ENCODE peak calls at places on chromosomes 7 and 10, in seven cellular contexts. E is SK-N-SH, G is Panc1, Z is K562, H is H1, Q is HepG2, J is GM12878. D is an unnamed sample.

GRCh38 chr10:112768121-112768520 is 181.9 kb upstream of the TCF7L2 start:
- DNase-seq in E (no peak), G (no peak), J (no peak), H (no peak), Q (no peak), Z (no peak), D (no peak)

GRCh38 chr7:2440608-2441245 is 35.5 kb downstream of the GRIFIN start:
- DNase-seq in G (no peak), Z (no peak), J (no peak), E (peak), Q (peak), H (no peak), D (no peak)

GRCh38 chr10:95399167-95399566 is 108.4 kb upstream of the PDLIM1 start:
- DNase-seq in Q (no peak), H (no peak), Z (no peak), J (no peak), G (no peak), E (no peak), D (no peak)

GRCh38 chr10:33005322-33006282 is 47.6 kb upstream of the ITGB1 start:
- DNase-seq in E (peak), H (peak), Q (peak), G (peak), Z (peak), J (no peak), D (peak)

GRCh38 chr10:22481687-22482539 is 136.6 kb downstream of the SPAG6 start:
- DNase-seq in Z (no peak), E (no peak), Q (no peak), J (no peak), G (no peak), H (no peak), D (no peak)

GRCh38 chr10:48253970-48254657 is 20.4 kb downstream of the FRMPD2 start:
- DNase-seq in E (no peak), Z (no peak), J (no peak), Q (no peak), H (no peak), G (no peak), D (no peak)

GRCh38 chr7:17548014-17548653 is 249.7 kb downstream of the AHR start:
- DNase-seq in E (no peak), Z (no peak), J (no peak), Q (peak), G (no peak), H (no peak), D (no peak)

GRCh38 chr7:44398506-44398905 is 73.1 kb upstream of the CAMK2B start:
- DNase-seq in G (no peak), Q (no peak), Z (no peak), J (no peak), E (no peak), H (no peak), D (no peak)

GRCh38 chr7:55050286-55050685 is 31.5 kb downstream of the EGFR start:
- DNase-seq in Q (no peak), G (no peak), Z (no peak), H (no peak), E (no peak), J (no peak), D (no peak)

GRCh38 chr7:102044984-102045673 is 227.7 kb downstream of the CUX1 start:
- DNase-seq in Q (no peak), E (peak), J (no peak), H (no peak), G (no peak), Z (no peak), D (peak)

GRCh38 chr10:50629495-50630122 is 5.9 kb upstream of the SGMS1 start:
- DNase-seq in Q (no peak), E (no peak), G (no peak), Z (no peak), J (no peak), H (no peak), D (no peak)

GRCh38 chr7:124856299-124856888 is 73.2 kb downstream of the POT1 start:
- DNase-seq in G (peak), H (no peak), E (peak), Q (peak), Z (peak), J (no peak), D (peak)

GRCh38 chr10:122325235-122325634 is 49.3 kb upstream of the PLEKHA1 start:
- DNase-seq in H (no peak), Z (no peak), Q (no peak), E (no peak), G (no peak), J (no peak), D (no peak)

GRCh38 chr7:135831451-135832220 is 83.0 kb upstream of the FAM180A start:
- DNase-seq in H (no peak), Z (no peak), Q (no peak), J (no peak), E (no peak), G (no peak), D (no peak)

GRCh38 chr10:118210276-118210675 is 131.8 kb downstream of the FAM204A start:
- DNase-seq in J (no peak), G (no peak), Q (no peak), H (no peak), Z (no peak), E (no peak), D (no peak)

GRCh38 chr10:51879238-51879637 is 179.8 kb upstream of the CSTF2T start:
- DNase-seq in J (peak), Z (no peak), G (no peak), E (no peak), Q (no peak), H (no peak), D (no peak)

GRCh38 chr7:72326365-72326764 is 85.8 kb downstream of the CALN1 start:
- DNase-seq in J (no peak), E (no peak), H (no peak), G (no peak), Z (no peak), Q (no peak), D (no peak)

GRCh38 chr7:86972072-86972471 is 87.4 kb downstream of the ELAPOR2 start:
- DNase-seq in Q (no peak), Z (no peak), J (no peak), G (no peak), E (no peak), H (no peak), D (no peak)

GRCh38 chr10:93261961-93262610 is 188.4 kb downstream of the CYP26A1 start:
- DNase-seq in Z (no peak), H (no peak), G (no peak), E (no peak), J (no peak), Q (no peak), D (no peak)

GRCh38 chr10:35216303-35216905 is 89.8 kb downstream of the CREM start:
- DNase-seq in J (no peak), H (no peak), G (no peak), Z (no peak), E (no peak), Q (peak), D (no peak)

GRCh38 chr10:35215107-35215506 is 88.5 kb downstream of the CREM start:
- DNase-seq in E (no peak), J (no peak), Q (no peak), H (no peak), G (no peak), Z (no peak), D (no peak)

GRCh38 chr10:35218339-35218955 is 91.8 kb downstream of the CREM start:
- DNase-seq in J (peak), Q (peak), G (no peak), H (no peak), Z (peak), E (peak), D (peak)

GRCh38 chr10:35219292-35219691 is 92.6 kb downstream of the CREM start:
- DNase-seq in H (no peak), G (no peak), Q (no peak), E (no peak), J (no peak), Z (no peak), D (no peak)

DNA sequence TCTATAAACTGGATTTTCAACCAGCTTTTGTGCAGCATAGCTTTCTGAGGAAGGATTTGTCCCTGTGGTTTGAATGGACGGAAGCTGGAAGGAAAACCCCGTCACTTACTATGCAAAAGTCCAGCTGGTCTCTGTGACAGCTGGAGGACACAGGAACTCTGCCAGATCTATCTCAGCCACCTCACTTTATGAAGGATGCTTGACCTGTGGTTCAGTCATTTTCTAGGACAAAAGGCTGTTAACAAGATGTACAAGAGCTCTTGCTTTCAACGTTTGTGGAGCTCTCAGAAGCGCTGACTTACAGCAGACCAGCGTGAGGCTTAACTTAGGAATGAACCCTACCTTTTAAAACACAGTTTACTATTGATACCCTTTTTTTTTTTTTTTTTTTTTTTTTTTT is 90.8 kb downstream of the CREM start:
- DNase-seq in J (no peak), H (no peak), Q (no peak), Z (no peak), G (no peak), E (no peak), D (no peak)
- TF ChIP-seq SIN3A in J (no peak), H (no peak), Q (no peak), Z (no peak), G (no peak), E (no peak), D (no peak)

GRCh38 chr10:58785354-58785753 is 272.7 kb downstream of the BICC1 start:
- DNase-seq in Z (no peak), Q (no peak), G (no peak), E (no peak), J (no peak), H (no peak), D (no peak)
- H3K4me3 ChIP-seq in Z (no peak), Q (no peak), G (no peak), E (no peak), J (no peak), H (no peak), D (no peak)

GRCh38 chr7:122584852-122585251 is 114.1 kb downstream of the RNF133 start:
- DNase-seq in E (no peak), Q (no peak), Z (no peak), G (no peak), J (no peak), H (no peak), D (no peak)
- TF ChIP-seq SIN3A in E (no peak), Q (no peak), Z (no peak), G (no peak), J (no peak), H (no peak), D (no peak)

GRCh38 chr10:132176647-132177046 is 10.1 kb upstream of the DPYSL4 start:
- DNase-seq in J (no peak), Z (no peak), H (no peak), Q (no peak), G (no peak), E (no peak), D (no peak)
- H3K4me3 ChIP-seq in J (no peak), Z (no peak), H (no peak), Q (no peak), G (no peak), E (no peak), D (no peak)

GRCh38 chr10:129973674-129974059 is 9.6 kb upstream of the EBF3 start:
- DNase-seq in J (no peak), Z (no peak), H (no peak), Q (no peak), G (no peak), E (no peak), D (no peak)

GRCh38 chr10:129971381-129972144 is 7.5 kb upstream of the EBF3 start:
- DNase-seq in H (no peak), Q (peak), Z (peak), J (no peak), E (peak), G (no peak), D (no peak)

GRCh38 chr10:129970404-129971364 is 6.6 kb upstream of the EBF3 start:
- DNase-seq in Q (no peak), H (no peak), G (no peak), Z (no peak), J (no peak), E (peak), D (no peak)

GRCh38 chr10:129972145-129972965 is 8.3 kb upstream of the EBF3 start:
- DNase-seq in G (no peak), Z (no peak), H (no peak), E (peak), J (no peak), Q (no peak), D (no peak)

DNA sequence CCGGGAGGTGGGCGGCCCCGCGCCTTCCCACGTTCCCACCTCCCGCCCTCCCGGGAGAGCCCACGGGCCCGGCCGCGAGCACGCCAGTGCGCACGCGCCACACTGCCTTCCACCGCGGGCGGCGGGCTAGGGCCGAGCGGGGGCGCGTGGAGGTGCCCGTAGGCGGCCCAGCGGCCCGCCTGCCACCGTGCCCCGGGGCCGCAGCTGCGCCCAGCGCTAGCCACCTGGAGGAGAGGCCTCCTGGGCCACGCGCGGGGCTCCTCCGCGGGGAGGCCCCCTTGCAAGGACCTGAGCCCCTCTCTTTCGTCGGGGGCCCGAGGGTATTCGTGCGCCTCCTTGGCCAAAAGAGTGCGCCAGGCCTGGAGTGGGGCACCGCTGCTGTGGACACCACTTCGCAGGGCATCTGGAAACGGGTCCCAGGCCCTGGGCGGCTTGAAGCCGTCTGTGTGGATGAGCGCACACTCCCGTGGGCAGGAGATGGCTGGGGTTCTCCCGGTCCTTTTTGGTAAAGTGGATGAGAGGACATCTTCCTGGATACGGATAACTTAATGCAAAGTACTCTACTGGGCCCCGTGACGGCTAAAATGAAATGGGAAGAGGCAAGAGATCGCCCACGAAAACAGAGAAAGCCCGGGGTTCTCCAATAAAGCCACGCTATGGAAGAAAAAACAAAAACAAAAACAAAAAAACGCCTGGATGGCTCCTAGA is 9.0 kb upstream of the EBF3 start:
- DNase-seq in G (no peak), Q (no peak), Z (no peak), J (no peak), E (peak), H (no peak), D (no peak)
- TF ChIP-seq SIN3A in G (no peak), Q (no peak), Z (no peak), J (no peak), E (no peak), H (no peak), D (no peak)

GRCh38 chr7:99997545-99998137 is 17.8 kb upstream of the ZKSCAN1 start:
- DNase-seq in H (no peak), J (no peak), Q (peak), Z (no peak), E (peak), G (no peak), D (no peak)
- H3K4me3 ChIP-seq in H (peak), J (peak), Q (peak), Z (no peak), E (no peak), G (peak), D (no peak)

DNA sequence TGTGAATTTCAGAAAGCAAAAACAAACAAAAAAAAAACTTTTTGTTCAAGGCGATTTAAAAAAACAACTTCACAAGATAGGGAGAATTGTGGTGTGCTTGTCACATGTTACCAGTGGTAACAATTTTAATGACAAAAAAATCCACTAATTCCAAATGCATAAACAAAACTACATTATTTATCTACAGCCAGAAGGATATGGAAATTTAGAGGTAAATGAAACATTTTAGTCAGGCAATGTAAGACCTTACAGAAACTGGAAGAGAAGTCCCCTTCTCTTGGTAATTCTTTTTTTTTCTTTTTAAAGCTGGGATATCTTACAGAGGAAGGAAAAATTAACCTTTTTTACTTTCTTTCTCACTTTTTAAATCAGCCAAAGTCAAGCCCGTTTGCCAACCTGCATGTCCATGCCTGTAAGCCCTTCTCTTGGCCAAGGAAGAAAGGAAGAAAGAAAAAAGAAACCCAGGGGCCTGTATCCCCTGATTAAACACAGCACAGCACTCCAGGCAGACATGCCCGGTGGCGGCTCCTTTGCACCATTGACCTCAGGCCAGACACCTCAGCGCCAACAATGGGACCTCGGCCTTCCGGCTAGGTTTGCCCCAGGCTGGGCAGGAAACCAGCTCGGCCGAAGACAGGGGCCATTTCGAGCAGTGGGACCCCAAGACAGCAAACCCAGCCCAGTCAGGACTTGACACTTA is 3.0 kb downstream of the HOXA10 start:
- DNase-seq in Z (no peak), Q (peak), J (no peak), E (no peak), G (no peak), H (no peak), D (no peak)
- TF ChIP-seq SIN3A in Z (no peak), Q (no peak), J (no peak), E (no peak), G (no peak), H (no peak), D (no peak)

GRCh38 chr10:73591578-73591902 is 398 bp upstream of the USP54 start:
- DNase-seq in G (no peak), H (peak), Q (peak), Z (peak), E (no peak), J (no peak), D (no peak)

GRCh38 chr10:73593110-73593509 is 2.0 kb upstream of the USP54 start:
- DNase-seq in H (no peak), Z (no peak), G (no peak), Q (no peak), E (no peak), J (no peak), D (no peak)

GRCh38 chr10:73589538-73590126 is 1.5 kb downstream of the USP54 start:
- DNase-seq in Z (no peak), E (no peak), J (no peak), G (no peak), Q (no peak), H (no peak), D (no peak)

GRCh38 chr10:73591935-73592699 is 975 bp upstream of the USP54 start:
- DNase-seq in G (peak), J (peak), Q (peak), Z (peak), H (peak), E (peak), D (peak)

DNA sequence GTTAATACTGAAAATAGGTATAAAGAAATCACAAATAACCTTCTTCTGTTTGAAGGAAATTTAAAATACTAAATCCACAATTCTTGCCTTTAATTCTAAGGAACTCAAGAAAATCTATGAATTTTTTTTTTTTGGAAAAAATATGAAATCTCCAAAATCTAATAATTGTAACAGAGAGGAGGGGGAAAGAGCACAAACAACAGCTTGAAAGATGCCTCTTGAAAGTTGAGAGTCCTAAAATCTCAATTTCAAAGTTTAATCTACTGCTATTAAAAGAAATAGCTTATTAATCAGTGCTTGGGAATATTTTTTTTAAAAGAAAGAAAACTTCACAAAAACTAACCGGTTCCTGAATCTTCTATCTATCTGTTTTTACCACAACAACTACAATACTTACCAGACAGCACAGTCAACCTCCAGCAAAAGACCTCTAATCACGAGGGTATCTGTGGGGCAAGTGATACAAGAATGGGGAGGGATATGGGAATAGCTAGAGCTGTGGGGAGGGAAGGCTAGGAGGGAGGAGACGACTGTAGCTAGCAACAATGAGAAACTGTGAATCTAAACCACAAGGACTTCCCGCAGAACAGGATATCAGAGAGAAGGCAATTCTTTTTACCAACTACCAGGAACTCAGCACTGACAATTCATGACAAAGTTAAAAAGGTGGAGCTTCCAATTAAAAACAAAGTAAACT is at the start of gene USP54:
- DNase-seq in J (no peak), Z (peak), G (no peak), Q (peak), H (peak), E (no peak), D (peak)
- H3K4me3 ChIP-seq in J (no peak), Z (no peak), G (peak), Q (peak), H (peak), E (peak), D (peak)

D was measured in HCT116.